ENCODE peak calls at places on chromosomes 1 and 21, in five cellular contexts. One of them, this sample, is unnamed.

GRCh38 chr1:6180215-6180577 is at the start of gene CHD5:
- DNase-seq in SK-N-SH: peak
- DNase-seq in GM12878: no peak
- DNase-seq in HCT116: no peak
- DNase-seq in K562: no peak
- DNase-seq in this sample: peak

GRCh38 chr1:1348420-1349255 is 580 bp downstream of the DVL1 start:
- DNase-seq in K562: peak
- DNase-seq in HCT116: no peak
- DNase-seq in GM12878: no peak
- DNase-seq in SK-N-SH: peak
- DNase-seq in this sample: peak

GRCh38 chr1:185450917-185451316 is 133.9 kb upstream of the IVNS1ABP start:
- DNase-seq in GM12878: no peak
- DNase-seq in SK-N-SH: no peak
- DNase-seq in HCT116: no peak
- DNase-seq in K562: no peak
- DNase-seq in this sample: peak

GRCh38 chr21:15051652-15052554 is 12.9 kb downstream of the NRIP1 start:
- DNase-seq in K562: no peak
- DNase-seq in HCT116: no peak
- DNase-seq in GM12878: no peak
- DNase-seq in SK-N-SH: no peak
- DNase-seq in this sample: no peak

GRCh38 chr1:38500891-38501290 is 358.7 kb downstream of the RRAGC start:
- DNase-seq in K562: no peak
- DNase-seq in SK-N-SH: no peak
- DNase-seq in HCT116: no peak
- DNase-seq in GM12878: no peak
- DNase-seq in this sample: no peak

GRCh38 chr1:195097316-195097715 is 1510.9 kb downstream of the KCNT2 start:
- DNase-seq in GM12878: no peak
- DNase-seq in HCT116: peak
- DNase-seq in SK-N-SH: no peak
- DNase-seq in K562: no peak
- DNase-seq in this sample: no peak

GRCh38 chr1:66542811-66543767 is 9.1 kb downstream of the SGIP1 start:
- DNase-seq in GM12878: no peak
- DNase-seq in HCT116: peak
- DNase-seq in K562: no peak
- DNase-seq in SK-N-SH: no peak
- DNase-seq in this sample: no peak

GRCh38 chr1:18373882-18374493 is 106.7 kb upstream of the KLHDC7A start:
- DNase-seq in SK-N-SH: peak
- DNase-seq in K562: peak
- DNase-seq in GM12878: no peak
- DNase-seq in HCT116: no peak
- DNase-seq in this sample: peak

GRCh38 chr1:226125831-226126230 is 60.7 kb downstream of the ACBD3 start:
- DNase-seq in SK-N-SH: peak
- DNase-seq in K562: no peak
- DNase-seq in GM12878: no peak
- DNase-seq in HCT116: no peak
- DNase-seq in this sample: no peak

GRCh38 chr1:187714501-187714900 is 885.8 kb downstream of the PLA2G4A start:
- DNase-seq in K562: no peak
- DNase-seq in GM12878: no peak
- DNase-seq in SK-N-SH: no peak
- DNase-seq in HCT116: no peak
- DNase-seq in this sample: no peak

GRCh38 chr1:3012511-3013291 is 8.6 kb upstream of the ACTRT2 start:
- DNase-seq in K562: peak
- DNase-seq in GM12878: no peak
- DNase-seq in HCT116: no peak
- DNase-seq in SK-N-SH: peak
- DNase-seq in this sample: peak

GRCh38 chr1:16173447-16174260 is 17.8 kb upstream of the EPHA2 start:
- DNase-seq in HCT116: peak
- DNase-seq in K562: peak
- DNase-seq in SK-N-SH: no peak
- DNase-seq in GM12878: no peak
- DNase-seq in this sample: no peak

GRCh38 chr1:22702255-22702654 is 8.4 kb upstream of the EPHB2 start:
- DNase-seq in SK-N-SH: no peak
- DNase-seq in HCT116: no peak
- DNase-seq in GM12878: no peak
- DNase-seq in K562: no peak
- DNase-seq in this sample: no peak

GRCh38 chr1:22143065-22143514 is at the start of gene WNT4:
- DNase-seq in SK-N-SH: peak
- DNase-seq in GM12878: no peak
- DNase-seq in K562: peak
- DNase-seq in HCT116: no peak
- DNase-seq in this sample: peak

GRCh38 chr1:93042134-93042821 is 36.8 kb upstream of the MTF2 start:
- DNase-seq in GM12878: peak
- DNase-seq in HCT116: no peak
- DNase-seq in SK-N-SH: no peak
- DNase-seq in K562: no peak
- DNase-seq in this sample: no peak

GRCh38 chr1:2068951-2069350 is 18.7 kb downstream of the PRKCZ start:
- DNase-seq in HCT116: no peak
- DNase-seq in K562: no peak
- DNase-seq in SK-N-SH: no peak
- DNase-seq in GM12878: no peak
- DNase-seq in this sample: no peak

GRCh38 chr1:17926906-17927305 is 171.8 kb downstream of the ACTL8 start:
- DNase-seq in GM12878: no peak
- DNase-seq in HCT116: no peak
- DNase-seq in K562: no peak
- DNase-seq in SK-N-SH: no peak
- DNase-seq in this sample: no peak

GRCh38 chr1:87902830-87903614 is 574.3 kb downstream of the LMO4 start:
- DNase-seq in HCT116: no peak
- DNase-seq in K562: no peak
- DNase-seq in GM12878: no peak
- DNase-seq in SK-N-SH: no peak
- DNase-seq in this sample: no peak

GRCh38 chr1:87899746-87900145 is 571.1 kb downstream of the LMO4 start:
- DNase-seq in K562: no peak
- DNase-seq in HCT116: no peak
- DNase-seq in GM12878: no peak
- DNase-seq in SK-N-SH: no peak
- DNase-seq in this sample: no peak

GRCh38 chr1:87898401-87898800 is 569.7 kb downstream of the LMO4 start:
- DNase-seq in GM12878: no peak
- DNase-seq in SK-N-SH: no peak
- DNase-seq in HCT116: no peak
- DNase-seq in K562: no peak
- DNase-seq in this sample: no peak

GRCh38 chr1:87894041-87894440 is 565.4 kb downstream of the LMO4 start:
- DNase-seq in SK-N-SH: no peak
- DNase-seq in HCT116: no peak
- DNase-seq in GM12878: no peak
- DNase-seq in K562: no peak
- DNase-seq in this sample: no peak

DNA sequence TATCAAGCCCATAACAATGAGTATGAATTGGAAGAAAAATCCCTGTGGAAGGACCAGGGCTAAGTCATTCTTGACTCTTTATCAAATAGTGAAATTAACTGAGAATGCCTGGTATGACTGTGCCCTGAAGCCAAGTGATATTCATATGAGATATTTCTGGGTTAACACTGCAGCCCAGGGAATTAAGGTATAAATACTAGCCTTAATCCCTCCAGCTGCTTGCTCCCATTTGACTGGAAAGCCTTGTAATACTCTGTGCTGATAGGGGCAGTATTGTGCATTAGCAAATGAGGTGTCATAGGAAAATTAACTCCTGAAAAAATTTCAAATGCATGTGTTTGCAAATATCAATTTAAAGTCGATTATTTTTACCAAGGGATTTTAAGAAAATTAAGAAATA is 568.8 kb downstream of the LMO4 start:
- DNase-seq in K562: no peak
- DNase-seq in GM12878: no peak
- DNase-seq in SK-N-SH: no peak
- DNase-seq in HCT116: no peak
- DNase-seq in this sample: no peak
- H2AFZ ChIP-seq in K562: no peak
- H2AFZ ChIP-seq in GM12878: no peak
- H2AFZ ChIP-seq in SK-N-SH: no peak
- H2AFZ ChIP-seq in HCT116: no peak
- H2AFZ ChIP-seq in this sample: no peak

DNA sequence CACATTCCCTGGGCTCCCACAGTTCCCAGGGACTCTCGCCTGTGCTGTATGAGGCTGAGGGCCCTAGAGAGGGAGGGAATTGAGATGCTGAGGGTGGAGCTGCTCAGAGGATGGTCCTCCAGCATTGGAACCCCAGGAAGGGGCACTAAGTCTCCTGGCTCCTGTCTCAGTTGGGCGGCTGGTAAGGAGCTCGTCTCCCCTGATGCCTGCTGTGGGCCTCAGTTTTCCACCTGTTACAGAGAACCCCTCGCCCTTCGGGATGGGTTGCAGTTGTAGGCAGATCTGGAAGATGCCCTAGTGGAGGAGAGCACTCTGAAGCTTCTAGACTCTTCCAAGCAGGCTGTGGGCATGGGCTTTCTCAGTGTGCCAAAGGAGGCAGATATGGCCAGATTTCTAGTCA is 647 bp upstream of the MYBPH start:
- DNase-seq in SK-N-SH: no peak
- DNase-seq in HCT116: no peak
- DNase-seq in GM12878: no peak
- DNase-seq in K562: no peak
- DNase-seq in this sample: no peak
- TF ChIP-seq REST in SK-N-SH: no peak
- TF ChIP-seq REST in HCT116: no peak
- TF ChIP-seq REST in GM12878: no peak
- TF ChIP-seq REST in K562: no peak
- TF ChIP-seq REST in this sample: no peak

GRCh38 chr1:43971336-43971980 is 1.6 kb downstream of the DPH2 start:
- DNase-seq in K562: no peak
- DNase-seq in SK-N-SH: no peak
- DNase-seq in HCT116: no peak
- DNase-seq in GM12878: no peak
- DNase-seq in this sample: no peak

GRCh38 chr1:43970911-43971310 is 1.1 kb downstream of the DPH2 start:
- DNase-seq in GM12878: no peak
- DNase-seq in K562: peak
- DNase-seq in SK-N-SH: no peak
- DNase-seq in HCT116: no peak
- DNase-seq in this sample: no peak

GRCh38 chr1:43969416-43969745 is 429 bp upstream of the DPH2 start:
- DNase-seq in SK-N-SH: no peak
- DNase-seq in HCT116: no peak
- DNase-seq in K562: no peak
- DNase-seq in GM12878: no peak
- DNase-seq in this sample: no peak

GRCh38 chr1:43969746-43970466 is at the start of gene DPH2:
- DNase-seq in K562: peak
- DNase-seq in GM12878: peak
- DNase-seq in SK-N-SH: peak
- DNase-seq in HCT116: peak
- DNase-seq in this sample: peak

GRCh38 chr1:43970502-43970901 is 692 bp downstream of the DPH2 start:
- DNase-seq in K562: no peak
- DNase-seq in GM12878: no peak
- DNase-seq in HCT116: no peak
- DNase-seq in SK-N-SH: no peak
- DNase-seq in this sample: no peak
- H2AFZ ChIP-seq in K562: peak
- H2AFZ ChIP-seq in GM12878: no peak
- H2AFZ ChIP-seq in HCT116: no peak
- H2AFZ ChIP-seq in SK-N-SH: peak
- H2AFZ ChIP-seq in this sample: no peak

DNA sequence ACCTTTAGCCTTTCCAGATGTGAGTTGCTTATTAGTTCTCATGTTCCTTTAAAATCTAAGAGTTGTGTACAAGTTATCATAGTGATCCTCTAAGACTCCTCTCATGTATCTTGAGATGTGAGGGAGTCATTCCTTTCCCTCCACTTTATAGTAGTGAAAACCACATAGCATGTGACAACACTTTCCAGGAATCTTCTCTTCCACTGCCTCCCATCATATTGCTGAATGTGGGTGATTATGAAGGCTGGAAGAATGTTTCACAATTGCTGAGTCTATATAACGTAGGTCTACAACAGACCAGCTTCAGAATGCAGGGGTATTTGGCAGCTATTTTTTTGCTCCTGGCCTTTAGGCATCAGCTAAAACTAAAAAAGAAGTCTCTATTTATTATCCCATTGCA is 44.7 kb upstream of the LRRC7 start:
- DNase-seq in HCT116: no peak
- DNase-seq in GM12878: no peak
- DNase-seq in K562: no peak
- DNase-seq in SK-N-SH: no peak
- DNase-seq in this sample: no peak
- TF ChIP-seq REST in HCT116: no peak
- TF ChIP-seq REST in GM12878: no peak
- TF ChIP-seq REST in K562: no peak
- TF ChIP-seq REST in SK-N-SH: no peak
- TF ChIP-seq REST in this sample: no peak

GRCh38 chr21:44637018-44637850 is at the start of gene KRTAP10-10:
- DNase-seq in K562: no peak
- DNase-seq in GM12878: no peak
- DNase-seq in SK-N-SH: no peak
- DNase-seq in HCT116: no peak
- DNase-seq in this sample: no peak
- H2AFZ ChIP-seq in K562: no peak
- H2AFZ ChIP-seq in GM12878: no peak
- H2AFZ ChIP-seq in SK-N-SH: no peak
- H2AFZ ChIP-seq in HCT116: no peak
- H2AFZ ChIP-seq in this sample: no peak